ENCODE peak calls at places on chromosomes 4 and X, in six cellular contexts. One of them, this sample, is unnamed.
A peak's percentile ranks its signal among the peaks of the same experiment; 100 is the strongest.

GRCh38 chr4:104494822-104495559 is at the start of gene CXXC4:
- DNase-seq in lower lobe of right lung: peak; percentile 69
- DNase-seq in fibroblast of lung: peak; percentile 80
- DNase-seq in heart right ventricle: peak; percentile 75
- DNase-seq in upper lobe of right lung: peak; percentile 80
- DNase-seq in tibial artery: peak; percentile 69
- DNase-seq in this sample: peak; percentile 80

GRCh38 chrX:83845397-83845796 is 15.5 kb upstream of the CYLC1 start:
- DNase-seq in lower lobe of right lung: no peak
- DNase-seq in fibroblast of lung: peak; percentile 15
- DNase-seq in heart right ventricle: no peak
- DNase-seq in upper lobe of right lung: no peak
- DNase-seq in tibial artery: no peak
- DNase-seq in this sample: no peak

GRCh38 chr4:55545133-55545532 is 1.6 kb downstream of the CLOCK start:
- DNase-seq in lower lobe of right lung: no peak
- DNase-seq in fibroblast of lung: peak; percentile 32
- DNase-seq in heart right ventricle: no peak
- DNase-seq in upper lobe of right lung: no peak
- DNase-seq in tibial artery: no peak
- DNase-seq in this sample: no peak

GRCh38 chr4:168511780-168512467 is 15.1 kb downstream of the PALLD start:
- DNase-seq in lower lobe of right lung: no peak
- DNase-seq in fibroblast of lung: no peak
- DNase-seq in heart right ventricle: no peak
- DNase-seq in upper lobe of right lung: no peak
- DNase-seq in tibial artery: no peak
- DNase-seq in this sample: no peak

GRCh38 chr4:5084911-5085475 is 33.7 kb downstream of the STK32B start:
- DNase-seq in lower lobe of right lung: no peak
- DNase-seq in fibroblast of lung: peak; percentile 35
- DNase-seq in heart right ventricle: no peak
- DNase-seq in upper lobe of right lung: no peak
- DNase-seq in tibial artery: no peak
- DNase-seq in this sample: no peak

GRCh38 chr4:8770518-8771257 is 101.0 kb downstream of the HMX1 start:
- DNase-seq in lower lobe of right lung: peak; percentile 24
- DNase-seq in fibroblast of lung: no peak
- DNase-seq in heart right ventricle: no peak
- DNase-seq in upper lobe of right lung: peak; percentile 52
- DNase-seq in tibial artery: peak; percentile 33
- DNase-seq in this sample: peak; percentile 17

GRCh38 chrX:134622056-134622812 is 36.0 kb downstream of the PLAC1 start:
- DNase-seq in lower lobe of right lung: no peak
- DNase-seq in fibroblast of lung: peak; percentile 93
- DNase-seq in heart right ventricle: peak; percentile 5
- DNase-seq in upper lobe of right lung: no peak
- DNase-seq in tibial artery: no peak
- DNase-seq in this sample: no peak

GRCh38 chr4:3186609-3187008 is 62.4 kb upstream of the MSANTD1 start:
- DNase-seq in lower lobe of right lung: no peak
- DNase-seq in fibroblast of lung: peak; percentile 85
- DNase-seq in heart right ventricle: no peak
- DNase-seq in upper lobe of right lung: no peak
- DNase-seq in tibial artery: no peak
- DNase-seq in this sample: no peak

GRCh38 chrX:82230013-82230412 is 1028.1 kb downstream of the SH3BGRL start:
- DNase-seq in lower lobe of right lung: no peak
- DNase-seq in fibroblast of lung: no peak
- DNase-seq in heart right ventricle: no peak
- DNase-seq in upper lobe of right lung: no peak
- DNase-seq in tibial artery: no peak
- DNase-seq in this sample: no peak

GRCh38 chr4:99617374-99617773 is 40.3 kb downstream of the C4orf54 start:
- DNase-seq in lower lobe of right lung: no peak
- DNase-seq in fibroblast of lung: no peak
- DNase-seq in heart right ventricle: no peak
- DNase-seq in upper lobe of right lung: no peak
- DNase-seq in tibial artery: no peak
- DNase-seq in this sample: no peak

GRCh38 chr4:86894465-86894864 is 2.2 kb upstream of the C4orf36 start:
- DNase-seq in lower lobe of right lung: no peak
- DNase-seq in fibroblast of lung: peak; percentile 36
- DNase-seq in heart right ventricle: no peak
- DNase-seq in upper lobe of right lung: no peak
- DNase-seq in tibial artery: no peak
- DNase-seq in this sample: no peak

GRCh38 chr4:9898596-9899345 is 117.3 kb downstream of the DRD5 start:
- DNase-seq in lower lobe of right lung: no peak
- DNase-seq in fibroblast of lung: no peak
- DNase-seq in heart right ventricle: peak; percentile 65
- DNase-seq in upper lobe of right lung: no peak
- DNase-seq in tibial artery: no peak
- DNase-seq in this sample: no peak

GRCh38 chr4:107800686-107801085 is 24.0 kb upstream of the SGMS2 start:
- DNase-seq in lower lobe of right lung: no peak
- DNase-seq in fibroblast of lung: no peak
- DNase-seq in heart right ventricle: no peak
- DNase-seq in upper lobe of right lung: no peak
- DNase-seq in tibial artery: no peak
- DNase-seq in this sample: no peak

GRCh38 chrX:35682481-35682880 is 115.7 kb upstream of the MAGEB16 start:
- DNase-seq in lower lobe of right lung: no peak
- DNase-seq in fibroblast of lung: no peak
- DNase-seq in heart right ventricle: no peak
- DNase-seq in upper lobe of right lung: no peak
- DNase-seq in tibial artery: no peak
- DNase-seq in this sample: no peak

GRCh38 chr4:98945297-98945850 is 16.4 kb upstream of the EIF4E start:
- DNase-seq in lower lobe of right lung: no peak
- DNase-seq in fibroblast of lung: peak; percentile 60
- DNase-seq in heart right ventricle: no peak
- DNase-seq in upper lobe of right lung: no peak
- DNase-seq in tibial artery: no peak
- DNase-seq in this sample: no peak

GRCh38 chr4:152258391-152258790 is 277.5 kb downstream of the FBXW7 start:
- DNase-seq in lower lobe of right lung: no peak
- DNase-seq in fibroblast of lung: no peak
- DNase-seq in heart right ventricle: no peak
- DNase-seq in upper lobe of right lung: no peak
- DNase-seq in tibial artery: no peak
- DNase-seq in this sample: no peak

GRCh38 chr4:83170952-83171399 is 56.4 kb upstream of the PLAC8 start:
- DNase-seq in lower lobe of right lung: no peak
- DNase-seq in fibroblast of lung: no peak
- DNase-seq in heart right ventricle: no peak
- DNase-seq in upper lobe of right lung: no peak
- DNase-seq in tibial artery: no peak
- DNase-seq in this sample: no peak

GRCh38 chr4:31059753-31060522 is 339.8 kb downstream of the PCDH7 start:
- DNase-seq in lower lobe of right lung: no peak
- DNase-seq in fibroblast of lung: peak; percentile 74
- DNase-seq in heart right ventricle: no peak
- DNase-seq in upper lobe of right lung: no peak
- DNase-seq in tibial artery: no peak
- DNase-seq in this sample: no peak

GRCh38 chr4:74203467-74203866 is 45.5 kb downstream of the MTHFD2L start:
- DNase-seq in lower lobe of right lung: no peak
- DNase-seq in fibroblast of lung: no peak
- DNase-seq in heart right ventricle: no peak
- DNase-seq in upper lobe of right lung: no peak
- DNase-seq in tibial artery: no peak
- DNase-seq in this sample: no peak

GRCh38 chrX:130287071-130287770 is 18.5 kb upstream of the ZNF280C start:
- DNase-seq in lower lobe of right lung: no peak
- DNase-seq in fibroblast of lung: no peak
- DNase-seq in heart right ventricle: no peak
- DNase-seq in upper lobe of right lung: no peak
- DNase-seq in tibial artery: no peak
- DNase-seq in this sample: no peak

GRCh38 chr4:81404294-81404693 is 67.4 kb downstream of the RASGEF1B start:
- DNase-seq in lower lobe of right lung: no peak
- DNase-seq in fibroblast of lung: no peak
- DNase-seq in heart right ventricle: no peak
- DNase-seq in upper lobe of right lung: no peak
- DNase-seq in tibial artery: no peak
- DNase-seq in this sample: no peak

GRCh38 chr4:122652379-122652778 is 31.5 kb upstream of the IL21 start:
- DNase-seq in lower lobe of right lung: no peak
- DNase-seq in fibroblast of lung: peak; percentile 51
- DNase-seq in heart right ventricle: no peak
- DNase-seq in upper lobe of right lung: no peak
- DNase-seq in tibial artery: no peak
- DNase-seq in this sample: no peak

GRCh38 chrX:20461576-20461975 is 194.9 kb upstream of the RPS6KA3 start:
- DNase-seq in lower lobe of right lung: no peak
- DNase-seq in fibroblast of lung: peak; percentile 81
- DNase-seq in heart right ventricle: no peak
- DNase-seq in upper lobe of right lung: no peak
- DNase-seq in tibial artery: no peak
- DNase-seq in this sample: no peak

GRCh38 chrX:30010471-30010870 is 204.9 kb upstream of the MAGEB2 start:
- DNase-seq in lower lobe of right lung: no peak
- DNase-seq in fibroblast of lung: no peak
- DNase-seq in heart right ventricle: no peak
- DNase-seq in upper lobe of right lung: no peak
- DNase-seq in tibial artery: no peak
- DNase-seq in this sample: no peak

GRCh38 chrX:63920875-63921274 is 135.9 kb upstream of the ARHGEF9 start:
- DNase-seq in lower lobe of right lung: no peak
- DNase-seq in fibroblast of lung: no peak
- DNase-seq in heart right ventricle: no peak
- DNase-seq in upper lobe of right lung: no peak
- DNase-seq in tibial artery: no peak
- DNase-seq in this sample: no peak

GRCh38 chr4:53010320-53010719 is 148.2 kb downstream of the RASL11B start:
- DNase-seq in lower lobe of right lung: no peak
- DNase-seq in fibroblast of lung: peak; percentile 66
- DNase-seq in heart right ventricle: no peak
- DNase-seq in upper lobe of right lung: no peak
- DNase-seq in tibial artery: no peak
- DNase-seq in this sample: no peak

GRCh38 chr4:53011176-53011575 is 149.1 kb downstream of the RASL11B start:
- DNase-seq in lower lobe of right lung: no peak
- DNase-seq in fibroblast of lung: no peak
- DNase-seq in heart right ventricle: no peak
- DNase-seq in upper lobe of right lung: no peak
- DNase-seq in tibial artery: no peak
- DNase-seq in this sample: no peak

GRCh38 chr4:53012738-53013137 is 150.6 kb downstream of the RASL11B start:
- DNase-seq in lower lobe of right lung: no peak
- DNase-seq in fibroblast of lung: no peak
- DNase-seq in heart right ventricle: no peak
- DNase-seq in upper lobe of right lung: no peak
- DNase-seq in tibial artery: no peak
- DNase-seq in this sample: no peak

GRCh38 chr4:53007024-53007423 is 144.9 kb downstream of the RASL11B start:
- DNase-seq in lower lobe of right lung: no peak
- DNase-seq in fibroblast of lung: no peak
- DNase-seq in heart right ventricle: no peak
- DNase-seq in upper lobe of right lung: no peak
- DNase-seq in tibial artery: no peak
- DNase-seq in this sample: no peak

GRCh38 chr4:53009824-53010223 is 147.7 kb downstream of the RASL11B start:
- DNase-seq in lower lobe of right lung: no peak
- DNase-seq in fibroblast of lung: no peak
- DNase-seq in heart right ventricle: no peak
- DNase-seq in upper lobe of right lung: no peak
- DNase-seq in tibial artery: no peak
- DNase-seq in this sample: no peak
- H3K4me1 ChIP-seq in lower lobe of right lung: peaks cover 17% of the 10 kb centered on the region
- H3K4me1 ChIP-seq in fibroblast of lung: peaks cover 3% of the 10 kb centered on the region
- H3K4me1 ChIP-seq in heart right ventricle: peaks cover 54% of the 10 kb centered on the region
- H3K4me1 ChIP-seq in upper lobe of right lung: peaks cover 10% of the 10 kb centered on the region
- H3K4me1 ChIP-seq in tibial artery: no peaks in the 10 kb centered on the region
- H3K4me1 ChIP-seq in this sample: peaks cover 18% of the 10 kb centered on the region

GRCh38 chr4:42371306-42372063 is 25.8 kb upstream of the SHISA3 start:
- DNase-seq in lower lobe of right lung: no peak
- DNase-seq in fibroblast of lung: peak; percentile 50
- DNase-seq in heart right ventricle: peak; percentile 30
- DNase-seq in upper lobe of right lung: no peak
- DNase-seq in tibial artery: no peak
- DNase-seq in this sample: no peak
- TF ChIP-seq CTCF in lower lobe of right lung: peak; percentile 54
- TF ChIP-seq CTCF in fibroblast of lung: peak; percentile 57
- TF ChIP-seq CTCF in heart right ventricle: peak; percentile 71
- TF ChIP-seq CTCF in upper lobe of right lung: peak; percentile 60
- TF ChIP-seq CTCF in tibial artery: peak; percentile 53
- TF ChIP-seq CTCF in this sample: no peak

DNA sequence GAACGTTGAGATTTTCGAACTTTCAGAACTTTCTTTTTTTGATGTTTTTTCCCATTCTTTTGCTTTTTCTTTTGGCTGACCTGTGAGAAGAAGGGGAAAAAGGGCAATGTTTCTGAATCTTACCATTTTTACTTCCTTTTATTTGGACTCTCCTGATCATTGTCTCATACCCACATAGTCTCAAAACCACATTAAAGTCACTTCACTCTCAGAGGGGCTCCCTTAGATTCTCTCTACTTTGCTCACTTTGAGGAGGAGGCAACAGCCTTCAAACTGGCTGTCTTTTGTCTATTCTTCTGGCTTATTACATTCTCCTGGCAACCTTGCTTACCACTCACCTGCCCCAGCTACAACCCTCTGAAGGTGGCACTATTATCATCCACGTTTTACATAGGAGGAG is 3.7 kb downstream of the CXCL9 start:
- DNase-seq in lower lobe of right lung: no peak
- DNase-seq in fibroblast of lung: no peak
- DNase-seq in heart right ventricle: no peak
- DNase-seq in upper lobe of right lung: no peak
- DNase-seq in tibial artery: no peak
- DNase-seq in this sample: no peak
- H3K27ac ChIP-seq in lower lobe of right lung: no peak overlapping the region
- H3K27ac ChIP-seq in fibroblast of lung: no peak overlapping the region
- H3K27ac ChIP-seq in heart right ventricle: peak overlapping the region; percentile 34
- H3K27ac ChIP-seq in upper lobe of right lung: no peak overlapping the region
- H3K27ac ChIP-seq in tibial artery: no peak overlapping the region
- H3K27ac ChIP-seq in this sample: no peak overlapping the region

GRCh38 chr4:182448281-182449151 is 205.3 kb downstream of the TENM3 start:
- DNase-seq in lower lobe of right lung: peak; percentile 86
- DNase-seq in fibroblast of lung: peak; percentile 96
- DNase-seq in heart right ventricle: peak; percentile 80
- DNase-seq in upper lobe of right lung: peak; percentile 89
- DNase-seq in tibial artery: peak; percentile 90
- DNase-seq in this sample: peak; percentile 89

GRCh38 chr4:182453830-182454229 is 210.6 kb downstream of the TENM3 start:
- DNase-seq in lower lobe of right lung: no peak
- DNase-seq in fibroblast of lung: no peak
- DNase-seq in heart right ventricle: no peak
- DNase-seq in upper lobe of right lung: no peak
- DNase-seq in tibial artery: no peak
- DNase-seq in this sample: no peak

GRCh38 chr4:182447938-182448280 is 204.7 kb downstream of the TENM3 start:
- DNase-seq in lower lobe of right lung: no peak
- DNase-seq in fibroblast of lung: peak; percentile 21
- DNase-seq in heart right ventricle: no peak
- DNase-seq in upper lobe of right lung: no peak
- DNase-seq in tibial artery: no peak
- DNase-seq in this sample: no peak

GRCh38 chr4:182449186-182449880 is 206.1 kb downstream of the TENM3 start:
- DNase-seq in lower lobe of right lung: no peak
- DNase-seq in fibroblast of lung: peak; percentile 68
- DNase-seq in heart right ventricle: peak; percentile 11
- DNase-seq in upper lobe of right lung: no peak
- DNase-seq in tibial artery: no peak
- DNase-seq in this sample: no peak

GRCh38 chr4:182449960-182450359 is 206.8 kb downstream of the TENM3 start:
- DNase-seq in lower lobe of right lung: no peak
- DNase-seq in fibroblast of lung: peak; percentile 23
- DNase-seq in heart right ventricle: no peak
- DNase-seq in upper lobe of right lung: no peak
- DNase-seq in tibial artery: no peak
- DNase-seq in this sample: no peak
- H3K4me1 ChIP-seq in lower lobe of right lung: peaks cover 22% of the 10 kb centered on the region
- H3K4me1 ChIP-seq in fibroblast of lung: no peaks in the 10 kb centered on the region
- H3K4me1 ChIP-seq in heart right ventricle: peaks cover 10% of the 10 kb centered on the region
- H3K4me1 ChIP-seq in upper lobe of right lung: peaks cover 5% of the 10 kb centered on the region
- H3K4me1 ChIP-seq in tibial artery: peaks cover 17% of the 10 kb centered on the region
- H3K4me1 ChIP-seq in this sample: no peaks in the 10 kb centered on the region

This sample was measured in left lung.